ENCODE peak calls at places on chromosomes 11 and 22, in nine cellular contexts. C is tibial nerve, S is AG09319, X is WTC11, U is astrocyte of the cerebellum, Y is AG04450, L is fibroblast of lung, V is osteocyte, T is Panc1. M is an unnamed sample.

GRCh38 chr11:121553806-121554205 is 101.0 kb upstream of the SORL1-AS1 start:
- DNase-seq in Y (no peak), X (no peak), V (no peak), L (peak; percentile 62), S (no peak), C (no peak), U (no peak), T (peak; percentile 58), M (peak; percentile 51)

GRCh38 chr11:64232182-64233018 is 2.0 kb upstream of the VEGFB start:
- DNase-seq in L (no peak), V (no peak), X (no peak), C (no peak), S (no peak), T (no peak), Y (no peak), U (no peak), M (no peak)

GRCh38 chr22:22552630-22553029 is 6.4 kb downstream of the PRAME start:
- DNase-seq in U (no peak), V (no peak), X (peak; percentile 50), S (no peak), T (no peak), Y (no peak), C (no peak), L (no peak), M (no peak)

GRCh38 chr11:69075421-69076128 is 26.8 kb downstream of the TPCN2 start:
- DNase-seq in U (peak; percentile 99), L (peak; percentile 100), S (peak; percentile 94), X (no peak), T (no peak), C (peak; percentile 90), V (no peak), Y (peak; percentile 91), M (peak; percentile 99)

GRCh38 chr11:116432301-116432700 is 340.5 kb downstream of the BUD13 start:
- DNase-seq in U (no peak), X (no peak), L (no peak), C (no peak), Y (no peak), S (no peak), V (no peak), T (no peak), M (no peak)

GRCh38 chr11:75891947-75892739 is 77.1 kb downstream of the UVRAG start:
- DNase-seq in T (no peak), S (no peak), V (no peak), C (no peak), X (no peak), L (no peak), Y (no peak), U (no peak), M (no peak)

GRCh38 chr22:40250608-40251007 is 72.9 kb downstream of the TNRC6B start:
- DNase-seq in V (no peak), C (no peak), L (no peak), Y (no peak), U (no peak), X (no peak), T (no peak), S (no peak), M (no peak)

GRCh38 chr11:69938206-69938605 is 119.0 kb upstream of the FGF3 start:
- DNase-seq in L (no peak), C (no peak), T (no peak), S (no peak), V (no peak), Y (no peak), U (no peak), X (no peak), M (no peak)

GRCh38 chr11:72776844-72777754 is 16.7 kb downstream of the STARD10 start:
- DNase-seq in T (no peak), V (no peak), S (no peak), X (no peak), L (no peak), U (no peak), C (no peak), Y (no peak), M (no peak)

GRCh38 chr11:130720232-130720787 is 196.0 kb downstream of the SNX19 start:
- DNase-seq in L (peak; percentile 63), S (no peak), T (no peak), X (no peak), V (peak; percentile 75), U (no peak), C (no peak), Y (no peak), M (no peak)

GRCh38 chr11:11948242-11948947 is 60.0 kb downstream of the DKK3 start:
- DNase-seq in C (no peak), U (no peak), Y (no peak), L (no peak), S (no peak), V (no peak), X (no peak), T (no peak), M (no peak)

GRCh38 chr11:74739546-74740270 is 8.5 kb upstream of the CHRDL2 start:
- DNase-seq in T (no peak), V (peak; percentile 83), X (peak; percentile 62), L (peak; percentile 45), S (peak; percentile 40), Y (peak; percentile 44), C (no peak), U (peak; percentile 32), M (peak; percentile 75)

GRCh38 chr11:1531418-1531817 is 40.7 kb downstream of the DUSP8 start:
- DNase-seq in V (no peak), Y (no peak), S (no peak), U (peak; percentile 62), L (peak; percentile 40), T (no peak), C (no peak), X (no peak), M (peak; percentile 32)

GRCh38 chr22:32620992-32621391 is 146.4 kb downstream of the FBXO7 start:
- DNase-seq in X (no peak), U (no peak), V (no peak), C (no peak), S (no peak), T (no peak), Y (no peak), L (no peak), M (no peak)

GRCh38 chr11:118304227-118304808 is at the start of gene CD3E:
- DNase-seq in V (no peak), L (no peak), U (no peak), X (no peak), T (no peak), C (no peak), Y (no peak), S (no peak), M (no peak)

GRCh38 chr11:118139578-118139977 is 13.0 kb downstream of the SCN4B start:
- DNase-seq in T (no peak), X (no peak), S (no peak), V (no peak), C (no peak), L (no peak), Y (no peak), U (no peak), M (peak; percentile 9)

GRCh38 chr11:41437006-41437405 is 22.4 kb downstream of the LRRC4C start:
- DNase-seq in U (no peak), C (no peak), X (no peak), T (no peak), V (no peak), Y (no peak), S (no peak), L (no peak), M (no peak)

GRCh38 chr11:1846453-1846932 is 6.4 kb upstream of the LSP1 start:
- DNase-seq in L (no peak), S (no peak), V (no peak), Y (no peak), X (no peak), C (no peak), T (no peak), U (no peak), M (no peak)

GRCh38 chr11:82355313-82355823 is 378.3 kb downstream of the FAM181B start:
- DNase-seq in L (no peak), C (no peak), T (no peak), X (no peak), V (no peak), S (no peak), Y (no peak), U (no peak), M (no peak)
- TF ChIP-seq CTCF in L (no peak), C (no peak), T (no peak), X (no peak), V (no peak), S (no peak), Y (no peak), U (no peak), M (no peak)

GRCh38 chr11:46489668-46490560 is 98.3 kb upstream of the CHRM4 start:
- DNase-seq in U (peak; percentile 51), L (peak; percentile 48), X (peak; percentile 43), C (no peak), T (peak; percentile 10), Y (peak; percentile 20), S (no peak), V (no peak), M (peak; percentile 59)
- TF ChIP-seq CTCF in U (peak; percentile 76), L (peak; percentile 83), X (peak; percentile 41), C (no peak), T (peak; percentile 82), Y (peak; percentile 80), S (peak; percentile 66), V (peak; percentile 71), M (peak; percentile 69)

DNA sequence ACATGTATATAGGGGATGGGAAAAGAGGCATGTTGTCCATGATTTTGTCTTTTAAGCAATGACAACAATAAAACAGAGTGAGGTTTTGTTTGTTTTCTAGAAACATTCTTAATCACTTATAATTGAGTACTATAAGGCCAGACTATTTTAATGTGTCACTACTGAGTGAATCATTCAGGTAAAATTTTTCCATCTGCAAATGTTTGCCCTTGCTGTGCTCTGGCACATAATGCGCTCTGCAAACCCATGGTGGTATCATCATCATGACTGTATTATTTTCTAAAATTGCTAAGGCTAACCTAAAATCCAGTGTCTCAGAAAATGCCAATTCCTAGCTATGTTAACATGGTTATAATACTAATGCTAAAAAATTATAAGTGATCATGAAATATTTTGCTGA is 261.2 kb downstream of the CADM1 start:
- DNase-seq in L (no peak), U (no peak), S (no peak), C (no peak), X (no peak), V (no peak), Y (no peak), T (no peak), M (no peak)
- TF ChIP-seq CTCF in L (no peak), U (no peak), S (no peak), C (no peak), X (no peak), V (no peak), Y (no peak), T (no peak), M (no peak)

DNA sequence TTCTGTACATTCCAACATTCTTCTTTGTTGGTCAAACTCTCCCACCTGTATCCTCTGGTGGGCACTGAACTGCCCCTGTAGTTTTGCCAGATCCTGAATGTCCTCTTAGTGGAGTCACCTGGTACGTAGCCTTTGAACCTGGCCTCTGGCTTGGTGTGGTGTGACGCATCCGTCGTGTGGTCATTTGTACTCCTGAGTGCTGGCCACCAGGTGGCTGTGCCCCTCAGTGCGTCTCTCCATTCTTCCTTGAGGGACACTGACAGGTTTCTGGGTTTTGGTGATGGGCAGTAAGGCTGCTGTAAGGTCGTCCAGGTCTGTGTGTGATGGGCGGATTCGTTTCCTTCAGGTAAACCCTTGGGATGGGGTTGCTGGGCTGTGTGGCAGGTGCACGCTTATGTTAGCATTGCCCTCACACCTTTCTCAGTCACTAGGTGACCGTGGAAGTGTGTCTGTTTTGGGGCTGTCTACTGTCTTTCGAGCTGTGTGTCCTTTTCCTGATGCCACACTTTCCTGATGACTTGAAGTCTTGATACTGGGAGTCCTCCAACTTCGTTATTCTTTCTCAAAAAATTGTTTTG is 13.6 kb upstream of the RANBP1 start:
- DNase-seq in S (no peak), X (no peak), U (no peak), T (no peak), C (no peak), Y (no peak), L (no peak), V (no peak), M (no peak)
- TF ChIP-seq CTCF in S (no peak), X (no peak), U (no peak), T (no peak), C (no peak), Y (peak; percentile 3), L (peak; percentile 1), V (no peak), M (no peak)

GRCh38 chr11:15858881-15859280 is 497.5 kb downstream of the SOX6 start:
- DNase-seq in T (no peak), X (no peak), C (no peak), Y (no peak), U (no peak), L (no peak), S (no peak), V (no peak), M (no peak)
- TF ChIP-seq CTCF in T (no peak), X (no peak), C (no peak), Y (no peak), U (no peak), L (no peak), S (no peak), V (no peak), M (no peak)

M was measured in fibroblast of the aortic adventitia.